ENCODE peak calls at places on chromosomes 7 and 10, in five cellular contexts. Z is GM23338, J is glutamatergic neuron, N is neural crest cell, I is left lung. K is an unnamed sample.

GRCh38 chr10:47152861-47153349 is 147.1 kb upstream of the GDF10 start:
- DNase-seq in Z (peak), J (no peak), N (no peak), I (no peak), K (no peak)

GRCh38 chr10:34049887-34050286 is 715.4 kb upstream of the NRP1 start:
- DNase-seq in Z (no peak), J (no peak), N (no peak), I (no peak), K (no peak)

GRCh38 chr7:90708841-90709317 is 112.8 kb downstream of the CDK14 start:
- DNase-seq in Z (peak), J (peak), N (peak), I (no peak), K (no peak)

GRCh38 chr7:37247881-37248280 is 200.8 kb downstream of the ELMO1 start:
- DNase-seq in Z (peak), J (no peak), N (no peak), I (no peak), K (no peak)

GRCh38 chr10:25436431-25436830 is 261.6 kb downstream of the GPR158 start:
- DNase-seq in Z (no peak), J (no peak), N (no peak), I (no peak), K (no peak)

GRCh38 chr10:84537447-84537931 is 209.1 kb downstream of the CCSER2 start:
- DNase-seq in Z (peak), J (peak), N (peak), I (no peak), K (no peak)

GRCh38 chr10:191703-192518 is 56.7 kb downstream of the ZMYND11 start:
- DNase-seq in Z (no peak), J (no peak), N (no peak), I (no peak), K (no peak)

GRCh38 chr7:30727061-30727945 is 24.6 kb upstream of the INMT start:
- DNase-seq in Z (peak), J (no peak), N (no peak), I (no peak), K (no peak)

GRCh38 chr10:22624289-22624738 is 90.1 kb downstream of the PIP4K2A start:
- DNase-seq in Z (peak), J (no peak), N (no peak), I (no peak), K (no peak)

GRCh38 chr10:80144302-80145131 is 12.0 kb downstream of the PLAC9 start:
- DNase-seq in Z (no peak), J (no peak), N (no peak), I (peak), K (no peak)

DNA sequence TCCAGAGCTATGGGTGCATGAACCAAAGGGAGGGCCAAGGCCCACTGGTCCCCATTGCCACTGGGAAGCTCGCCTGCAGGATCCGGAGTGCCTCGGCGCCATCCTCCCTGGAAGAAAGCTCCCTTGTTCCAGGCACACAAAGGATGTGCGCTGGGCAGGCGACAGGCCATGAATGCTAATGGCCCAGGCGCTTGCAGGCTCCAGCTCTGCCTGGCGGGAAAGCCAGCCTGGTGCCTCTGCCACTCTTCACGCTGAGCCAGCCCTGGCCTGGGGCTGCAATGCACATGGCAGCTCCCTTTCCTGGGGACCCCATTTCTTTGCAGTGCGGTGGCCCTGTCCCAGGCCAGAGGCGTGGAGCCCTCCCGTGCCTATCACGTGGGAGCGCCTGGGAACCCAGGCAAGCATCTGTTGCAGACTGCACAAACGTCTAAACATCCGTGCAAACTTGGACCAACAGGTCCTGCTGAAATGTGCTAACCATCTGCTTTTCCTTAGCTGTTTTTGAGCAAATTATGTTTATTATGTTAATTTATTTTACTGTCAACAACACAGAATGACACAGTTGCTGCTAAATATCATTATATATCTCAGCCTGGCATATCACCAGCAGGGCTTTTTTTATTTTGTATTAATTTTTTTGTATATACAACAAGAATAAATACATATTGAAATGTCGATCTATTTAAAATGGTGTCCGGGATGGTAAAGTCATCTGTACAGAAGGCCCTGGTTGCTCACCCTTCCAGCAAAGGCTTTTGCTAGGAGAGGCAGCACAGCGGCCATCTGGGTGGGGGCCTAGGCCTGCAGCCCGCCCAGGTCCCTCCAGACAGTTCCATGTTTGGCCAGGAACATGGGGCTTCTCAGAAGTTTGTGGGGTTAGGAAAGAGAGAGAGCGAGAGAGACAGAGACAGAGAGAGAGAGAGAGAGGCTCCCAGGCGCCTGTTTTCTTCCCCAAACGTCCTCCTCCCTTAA is 152.3 kb upstream of the LYZL2 start:
- DNase-seq in Z (peak), J (peak), N (peak), I (no peak), K (no peak)
- TF ChIP-seq CTCF in Z (no peak), J (no peak), N (no peak), I (no peak), K (no peak)

DNA sequence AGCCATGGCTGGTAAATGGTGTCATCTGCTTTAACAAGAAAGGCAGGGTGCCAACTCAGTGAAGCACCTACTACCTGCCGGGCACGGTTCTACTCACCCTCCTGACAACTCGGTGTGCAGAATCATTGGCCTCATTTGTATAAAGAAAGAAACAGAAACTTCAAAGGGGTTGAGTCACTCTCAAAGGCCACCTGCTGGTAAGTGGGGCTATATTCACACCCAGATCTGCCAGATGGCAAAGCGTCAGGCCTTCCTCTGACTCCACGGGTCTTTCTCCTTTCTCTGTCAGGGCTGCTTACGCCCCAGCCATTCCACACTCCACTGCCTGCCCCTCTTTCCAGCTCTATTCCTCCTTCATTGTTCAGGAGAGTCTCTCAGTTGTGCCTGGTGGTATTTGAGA is 309.2 kb downstream of the GFRA1 start:
- DNase-seq in Z (peak), J (no peak), N (no peak), I (no peak), K (no peak)
- TF ChIP-seq CTCF in Z (no peak), J (no peak), N (peak), I (no peak), K (no peak)

GRCh38 chr10:103350522-103351260 is at the start of gene PCGF6:
- DNase-seq in Z (peak), J (peak), N (peak), I (peak), K (peak)
- TF ChIP-seq CTCF in Z (no peak), J (no peak), N (peak), I (no peak), K (no peak)

GRCh38 chr7:40199076-40199802 is 64.4 kb downstream of the SUGCT start:
- DNase-seq in Z (peak), J (no peak), N (no peak), I (no peak), K (no peak)
- TF ChIP-seq CTCF in Z (peak), J (no peak), N (peak), I (no peak), K (no peak)